ENCODE peak calls at places on chromosomes 6 and 20, in seven cellular contexts. One of them, this sample, is unnamed.

GRCh38 chr20:17635846-17636245 is 46.2 kb downstream of the RRBP1 start:
- DNase-seq in IMR-90: peak; percentile 25
- DNase-seq in HL-60: no peak
- DNase-seq in AG09319: no peak
- DNase-seq in GM12864: no peak
- DNase-seq in fibroblast of the aortic adventitia: peak; percentile 64
- DNase-seq in neural crest cell: peak; percentile 30
- DNase-seq in this sample: peak; percentile 92

GRCh38 chr6:106502534-106502933 is 126.8 kb downstream of the RTN4IP1 start:
- DNase-seq in IMR-90: no peak
- DNase-seq in HL-60: no peak
- DNase-seq in AG09319: no peak
- DNase-seq in GM12864: no peak
- DNase-seq in fibroblast of the aortic adventitia: no peak
- DNase-seq in neural crest cell: no peak
- DNase-seq in this sample: no peak

GRCh38 chr20:1373614-1374013 is 19.2 kb downstream of the FKBP1A start:
- DNase-seq in IMR-90: no peak
- DNase-seq in HL-60: no peak
- DNase-seq in AG09319: no peak
- DNase-seq in GM12864: no peak
- DNase-seq in fibroblast of the aortic adventitia: no peak
- DNase-seq in neural crest cell: no peak
- DNase-seq in this sample: no peak

GRCh38 chr6:133631421-133631820 is 257.5 kb upstream of the TCF21 start:
- DNase-seq in IMR-90: peak; percentile 73
- DNase-seq in HL-60: no peak
- DNase-seq in AG09319: no peak
- DNase-seq in GM12864: no peak
- DNase-seq in fibroblast of the aortic adventitia: peak; percentile 62
- DNase-seq in neural crest cell: no peak
- DNase-seq in this sample: peak; percentile 49

GRCh38 chr6:131182991-131183425 is 47.7 kb downstream of the AKAP7 start:
- DNase-seq in IMR-90: peak; percentile 56
- DNase-seq in HL-60: no peak
- DNase-seq in AG09319: no peak
- DNase-seq in GM12864: no peak
- DNase-seq in fibroblast of the aortic adventitia: peak; percentile 59
- DNase-seq in neural crest cell: no peak
- DNase-seq in this sample: peak; percentile 47

GRCh38 chr20:61287583-61287982 is 35.5 kb downstream of the CDH4 start:
- DNase-seq in IMR-90: no peak
- DNase-seq in HL-60: no peak
- DNase-seq in AG09319: no peak
- DNase-seq in GM12864: no peak
- DNase-seq in fibroblast of the aortic adventitia: no peak
- DNase-seq in neural crest cell: no peak
- DNase-seq in this sample: no peak

GRCh38 chr6:112562348-112563220 is 215.5 kb downstream of the RFPL4B start:
- DNase-seq in IMR-90: peak; percentile 73
- DNase-seq in HL-60: no peak
- DNase-seq in AG09319: no peak
- DNase-seq in GM12864: no peak
- DNase-seq in fibroblast of the aortic adventitia: peak; percentile 10
- DNase-seq in neural crest cell: no peak
- DNase-seq in this sample: no peak

GRCh38 chr20:62181808-62182207 is 1.0 kb upstream of the MTG2 start:
- DNase-seq in IMR-90: no peak
- DNase-seq in HL-60: no peak
- DNase-seq in AG09319: no peak
- DNase-seq in GM12864: no peak
- DNase-seq in fibroblast of the aortic adventitia: no peak
- DNase-seq in neural crest cell: no peak
- DNase-seq in this sample: no peak

GRCh38 chr20:18263723-18264122 is 24.6 kb upstream of the ZNF133 start:
- DNase-seq in IMR-90: no peak
- DNase-seq in HL-60: no peak
- DNase-seq in AG09319: no peak
- DNase-seq in GM12864: no peak
- DNase-seq in fibroblast of the aortic adventitia: peak; percentile 21
- DNase-seq in neural crest cell: no peak
- DNase-seq in this sample: peak; percentile 5

GRCh38 chr6:127980996-127981395 is 80.1 kb upstream of the THEMIS start:
- DNase-seq in IMR-90: no peak
- DNase-seq in HL-60: no peak
- DNase-seq in AG09319: no peak
- DNase-seq in GM12864: no peak
- DNase-seq in fibroblast of the aortic adventitia: no peak
- DNase-seq in neural crest cell: no peak
- DNase-seq in this sample: no peak

GRCh38 chr6:3786131-3786530 is 34.6 kb upstream of the PXDC1 start:
- DNase-seq in IMR-90: no peak
- DNase-seq in HL-60: no peak
- DNase-seq in AG09319: no peak
- DNase-seq in GM12864: no peak
- DNase-seq in fibroblast of the aortic adventitia: no peak
- DNase-seq in neural crest cell: no peak
- DNase-seq in this sample: peak; percentile 43

GRCh38 chr20:561437-562231 is 18.0 kb upstream of the CSNK2A1 start:
- DNase-seq in IMR-90: peak; percentile 63
- DNase-seq in HL-60: no peak
- DNase-seq in AG09319: peak; percentile 32
- DNase-seq in GM12864: no peak
- DNase-seq in fibroblast of the aortic adventitia: peak; percentile 74
- DNase-seq in neural crest cell: peak; percentile 69
- DNase-seq in this sample: peak; percentile 72

GRCh38 chr20:58135441-58136170 is 92.8 kb downstream of the ANKRD60 start:
- DNase-seq in IMR-90: no peak
- DNase-seq in HL-60: no peak
- DNase-seq in AG09319: no peak
- DNase-seq in GM12864: no peak
- DNase-seq in fibroblast of the aortic adventitia: no peak
- DNase-seq in neural crest cell: no peak
- DNase-seq in this sample: no peak

GRCh38 chr6:142300758-142301251 is 1.0 kb upstream of the ADGRG6 start:
- DNase-seq in IMR-90: peak; percentile 71
- DNase-seq in HL-60: no peak
- DNase-seq in AG09319: no peak
- DNase-seq in GM12864: no peak
- DNase-seq in fibroblast of the aortic adventitia: peak; percentile 82
- DNase-seq in neural crest cell: no peak
- DNase-seq in this sample: peak; percentile 38

GRCh38 chr6:168902075-168902474 is 351.6 kb downstream of the THBS2 start:
- DNase-seq in IMR-90: no peak
- DNase-seq in HL-60: no peak
- DNase-seq in AG09319: no peak
- DNase-seq in GM12864: no peak
- DNase-seq in fibroblast of the aortic adventitia: no peak
- DNase-seq in neural crest cell: no peak
- DNase-seq in this sample: no peak

GRCh38 chr6:79586548-79586947 is 44.6 kb upstream of the SH3BGRL2 start:
- DNase-seq in IMR-90: peak; percentile 45
- DNase-seq in HL-60: peak; percentile 1
- DNase-seq in AG09319: no peak
- DNase-seq in GM12864: no peak
- DNase-seq in fibroblast of the aortic adventitia: peak; percentile 33
- DNase-seq in neural crest cell: no peak
- DNase-seq in this sample: peak; percentile 49

GRCh38 chr6:168928012-168928411 is 325.6 kb downstream of the THBS2 start:
- DNase-seq in IMR-90: no peak
- DNase-seq in HL-60: no peak
- DNase-seq in AG09319: no peak
- DNase-seq in GM12864: no peak
- DNase-seq in fibroblast of the aortic adventitia: no peak
- DNase-seq in neural crest cell: no peak
- DNase-seq in this sample: no peak

GRCh38 chr6:41636803-41637178 is 1.5 kb upstream of the MDFI start:
- DNase-seq in IMR-90: no peak
- DNase-seq in HL-60: no peak
- DNase-seq in AG09319: no peak
- DNase-seq in GM12864: no peak
- DNase-seq in fibroblast of the aortic adventitia: no peak
- DNase-seq in neural crest cell: no peak
- DNase-seq in this sample: no peak

GRCh38 chr6:45951771-45952529 is 63.7 kb downstream of the CLIC5 start:
- DNase-seq in IMR-90: no peak
- DNase-seq in HL-60: no peak
- DNase-seq in AG09319: no peak
- DNase-seq in GM12864: no peak
- DNase-seq in fibroblast of the aortic adventitia: no peak
- DNase-seq in neural crest cell: no peak
- DNase-seq in this sample: no peak

GRCh38 chr6:46888578-46888977 is 33.2 kb downstream of the ADGRF5 start:
- DNase-seq in IMR-90: no peak
- DNase-seq in HL-60: no peak
- DNase-seq in AG09319: no peak
- DNase-seq in GM12864: no peak
- DNase-seq in fibroblast of the aortic adventitia: no peak
- DNase-seq in neural crest cell: no peak
- DNase-seq in this sample: no peak

GRCh38 chr6:103534814-103535213 is 1324.9 kb downstream of the HACE1 start:
- DNase-seq in IMR-90: no peak
- DNase-seq in HL-60: no peak
- DNase-seq in AG09319: no peak
- DNase-seq in GM12864: no peak
- DNase-seq in fibroblast of the aortic adventitia: no peak
- DNase-seq in neural crest cell: no peak
- DNase-seq in this sample: no peak

GRCh38 chr6:14880717-14881116 is 365.2 kb upstream of the JARID2 start:
- DNase-seq in IMR-90: no peak
- DNase-seq in HL-60: no peak
- DNase-seq in AG09319: no peak
- DNase-seq in GM12864: no peak
- DNase-seq in fibroblast of the aortic adventitia: peak; percentile 12
- DNase-seq in neural crest cell: no peak
- DNase-seq in this sample: peak; percentile 15

GRCh38 chr6:146891615-146892265 is 293.0 kb downstream of the ADGB start:
- DNase-seq in IMR-90: peak; percentile 57
- DNase-seq in HL-60: no peak
- DNase-seq in AG09319: no peak
- DNase-seq in GM12864: no peak
- DNase-seq in fibroblast of the aortic adventitia: peak; percentile 7
- DNase-seq in neural crest cell: no peak
- DNase-seq in this sample: peak; percentile 63

GRCh38 chr6:39365281-39366074 is 43.0 kb upstream of the KCNK16 start:
- DNase-seq in IMR-90: peak; percentile 38
- DNase-seq in HL-60: no peak
- DNase-seq in AG09319: no peak
- DNase-seq in GM12864: no peak
- DNase-seq in fibroblast of the aortic adventitia: no peak
- DNase-seq in neural crest cell: no peak
- DNase-seq in this sample: peak; percentile 63

GRCh38 chr6:31107052-31107451 is 5.3 kb downstream of the C6orf15 start:
- DNase-seq in IMR-90: no peak
- DNase-seq in HL-60: no peak
- DNase-seq in AG09319: no peak
- DNase-seq in GM12864: no peak
- DNase-seq in fibroblast of the aortic adventitia: no peak
- DNase-seq in neural crest cell: no peak
- DNase-seq in this sample: no peak

DNA sequence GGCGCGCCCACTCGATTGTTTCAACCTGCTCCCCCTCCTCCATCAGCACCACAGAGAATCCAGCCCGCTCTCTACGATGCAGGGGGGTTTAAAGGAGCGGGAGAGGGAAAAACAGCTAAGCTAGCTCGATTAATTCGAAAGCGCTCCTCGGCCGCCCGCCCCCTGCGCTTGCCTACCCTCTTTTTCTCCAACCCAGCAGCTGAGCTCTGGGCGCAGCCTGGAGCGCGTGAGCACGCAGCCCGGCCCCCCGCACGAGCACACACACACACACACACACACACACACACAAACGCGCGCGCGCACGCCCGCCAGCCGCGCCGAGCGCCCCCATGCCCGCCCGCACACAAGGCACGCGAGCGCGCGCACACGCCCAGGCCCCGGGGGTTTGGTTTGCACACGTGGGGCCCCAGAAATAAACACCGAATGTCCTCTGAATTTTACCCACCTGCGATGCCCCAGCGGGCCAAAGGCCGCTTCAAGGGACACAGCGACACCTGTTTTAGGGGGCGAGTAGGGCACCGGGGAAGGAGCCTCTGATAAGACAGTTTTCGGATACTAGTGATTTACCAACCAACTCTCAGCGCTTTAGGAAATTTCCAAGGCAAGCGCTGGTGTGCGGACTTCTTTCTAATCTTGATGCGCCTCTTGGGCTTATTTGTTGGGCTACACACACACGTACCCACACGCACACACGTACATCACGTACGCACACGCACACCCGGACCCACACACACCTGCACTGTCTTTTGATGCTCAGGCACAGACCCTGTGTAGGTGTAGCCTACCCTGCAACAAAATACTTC is 787 bp upstream of the NRN1 start:
- DNase-seq in IMR-90: no peak
- DNase-seq in HL-60: peak; percentile 39
- DNase-seq in AG09319: no peak
- DNase-seq in GM12864: no peak
- DNase-seq in fibroblast of the aortic adventitia: no peak
- DNase-seq in neural crest cell: peak; percentile 30
- DNase-seq in this sample: peak; percentile 36
- TF ChIP-seq CTCF in IMR-90: no peak
- TF ChIP-seq CTCF in HL-60: no peak
- TF ChIP-seq CTCF in AG09319: no peak
- TF ChIP-seq CTCF in GM12864: peak; percentile 35
- TF ChIP-seq CTCF in fibroblast of the aortic adventitia: no peak
- TF ChIP-seq CTCF in neural crest cell: peak; percentile 43
- TF ChIP-seq CTCF in this sample: peak; percentile 22

DNA sequence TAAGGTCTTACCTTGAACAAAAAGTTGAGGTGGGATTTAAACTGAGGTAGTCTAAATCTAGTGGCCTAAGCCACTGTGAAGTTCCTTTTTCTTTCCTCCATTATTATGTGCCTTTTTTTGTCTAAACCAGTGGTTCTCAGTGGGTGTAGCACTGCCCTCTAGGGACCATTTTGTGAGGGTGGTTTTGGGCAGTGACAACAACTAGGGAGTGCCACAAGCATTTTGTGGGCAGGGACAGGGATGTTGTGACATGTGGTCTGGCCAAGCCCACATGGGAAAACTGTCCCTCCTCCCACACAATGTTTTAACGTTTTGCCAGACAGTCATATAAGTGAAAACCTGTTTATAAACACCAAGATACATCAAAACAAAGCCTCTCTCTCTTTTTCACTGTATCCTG is 899.4 kb upstream of the FLRT3 start:
- DNase-seq in IMR-90: peak; percentile 5
- DNase-seq in HL-60: peak; percentile 25
- DNase-seq in AG09319: peak; percentile 11
- DNase-seq in GM12864: peak; percentile 12
- DNase-seq in fibroblast of the aortic adventitia: peak; percentile 23
- DNase-seq in neural crest cell: peak; percentile 19
- DNase-seq in this sample: peak; percentile 52
- TF ChIP-seq CTCF in IMR-90: peak; percentile 20
- TF ChIP-seq CTCF in HL-60: peak; percentile 25
- TF ChIP-seq CTCF in AG09319: peak; percentile 55
- TF ChIP-seq CTCF in GM12864: peak; percentile 63
- TF ChIP-seq CTCF in fibroblast of the aortic adventitia: peak; percentile 50
- TF ChIP-seq CTCF in neural crest cell: peak; percentile 63
- TF ChIP-seq CTCF in this sample: peak; percentile 65

GRCh38 chr20:5181492-5181891 is 54.7 kb downstream of the CDS2 start:
- DNase-seq in IMR-90: no peak
- DNase-seq in HL-60: no peak
- DNase-seq in AG09319: no peak
- DNase-seq in GM12864: no peak
- DNase-seq in fibroblast of the aortic adventitia: no peak
- DNase-seq in neural crest cell: no peak
- DNase-seq in this sample: no peak
- TF ChIP-seq CTCF in IMR-90: no peak
- TF ChIP-seq CTCF in HL-60: no peak
- TF ChIP-seq CTCF in AG09319: no peak
- TF ChIP-seq CTCF in GM12864: no peak
- TF ChIP-seq CTCF in fibroblast of the aortic adventitia: no peak
- TF ChIP-seq CTCF in neural crest cell: no peak
- TF ChIP-seq CTCF in this sample: no peak

GRCh38 chr20:53413188-53413631 is 180.4 kb downstream of the ZNF217 start:
- DNase-seq in IMR-90: no peak
- DNase-seq in HL-60: no peak
- DNase-seq in AG09319: no peak
- DNase-seq in GM12864: peak; percentile 68
- DNase-seq in fibroblast of the aortic adventitia: no peak
- DNase-seq in neural crest cell: no peak
- DNase-seq in this sample: no peak
- TF ChIP-seq CTCF in IMR-90: no peak
- TF ChIP-seq CTCF in HL-60: no peak
- TF ChIP-seq CTCF in AG09319: no peak
- TF ChIP-seq CTCF in GM12864: peak; percentile 92
- TF ChIP-seq CTCF in fibroblast of the aortic adventitia: no peak
- TF ChIP-seq CTCF in neural crest cell: peak; percentile 54
- TF ChIP-seq CTCF in this sample: no peak